ENCODE peak calls at places on chromosomes 11 and 22, in six cellular contexts. One of them, this sample, is unnamed.

GRCh38 chr22:17063372-17064106 is 21.3 kb upstream of the IL17RA start:
- DNase-seq in bronchial epithelial cell: no peak
- DNase-seq in PC-9: no peak
- DNase-seq in astrocyte of the cerebellum: no peak
- DNase-seq in A549: no peak
- DNase-seq in neural progenitor cell: no peak
- DNase-seq in this sample: no peak

GRCh38 chr11:103091441-103091809 is 535 bp downstream of the DCUN1D5 start:
- DNase-seq in bronchial epithelial cell: peak
- DNase-seq in neural progenitor cell: peak
- DNase-seq in A549: peak
- DNase-seq in astrocyte of the cerebellum: no peak
- DNase-seq in PC-9: peak
- DNase-seq in this sample: peak

GRCh38 chr11:13030857-13031256 is 21.7 kb downstream of the RASSF10 start:
- DNase-seq in A549: no peak
- DNase-seq in astrocyte of the cerebellum: no peak
- DNase-seq in bronchial epithelial cell: peak
- DNase-seq in PC-9: no peak
- DNase-seq in neural progenitor cell: no peak
- DNase-seq in this sample: no peak

GRCh38 chr11:117840881-117841581 is 16.5 kb upstream of the FXYD2 start:
- DNase-seq in A549: no peak
- DNase-seq in PC-9: no peak
- DNase-seq in neural progenitor cell: no peak
- DNase-seq in astrocyte of the cerebellum: no peak
- DNase-seq in bronchial epithelial cell: no peak
- DNase-seq in this sample: peak

GRCh38 chr22:42688241-42688913 is 32.3 kb downstream of the A4GALT start:
- DNase-seq in PC-9: peak
- DNase-seq in astrocyte of the cerebellum: peak
- DNase-seq in neural progenitor cell: peak
- DNase-seq in A549: peak
- DNase-seq in bronchial epithelial cell: peak
- DNase-seq in this sample: no peak

GRCh38 chr22:37431366-37431765 is 4.1 kb upstream of the ELFN2 start:
- DNase-seq in PC-9: peak
- DNase-seq in neural progenitor cell: no peak
- DNase-seq in A549: no peak
- DNase-seq in bronchial epithelial cell: no peak
- DNase-seq in astrocyte of the cerebellum: no peak
- DNase-seq in this sample: no peak

GRCh38 chr11:126061707-126062678 is 673 bp downstream of the CDON start:
- DNase-seq in astrocyte of the cerebellum: no peak
- DNase-seq in PC-9: peak
- DNase-seq in bronchial epithelial cell: peak
- DNase-seq in A549: peak
- DNase-seq in neural progenitor cell: peak
- DNase-seq in this sample: no peak

GRCh38 chr11:97454988-97455387 is 1065.2 kb downstream of the JRKL start:
- DNase-seq in neural progenitor cell: peak
- DNase-seq in bronchial epithelial cell: peak
- DNase-seq in A549: no peak
- DNase-seq in PC-9: no peak
- DNase-seq in astrocyte of the cerebellum: peak
- DNase-seq in this sample: no peak

GRCh38 chr11:44382118-44382517 is 72.2 kb upstream of the ALX4 start:
- DNase-seq in astrocyte of the cerebellum: no peak
- DNase-seq in bronchial epithelial cell: no peak
- DNase-seq in PC-9: no peak
- DNase-seq in A549: no peak
- DNase-seq in neural progenitor cell: no peak
- DNase-seq in this sample: no peak

GRCh38 chr11:7321708-7322448 is 70.2 kb downstream of the SYT9 start:
- DNase-seq in astrocyte of the cerebellum: no peak
- DNase-seq in neural progenitor cell: no peak
- DNase-seq in PC-9: no peak
- DNase-seq in bronchial epithelial cell: no peak
- DNase-seq in A549: no peak
- DNase-seq in this sample: no peak

GRCh38 chr11:119828011-119828410 is 99.0 kb upstream of the NECTIN1 start:
- DNase-seq in PC-9: no peak
- DNase-seq in bronchial epithelial cell: no peak
- DNase-seq in neural progenitor cell: no peak
- DNase-seq in astrocyte of the cerebellum: no peak
- DNase-seq in A549: no peak
- DNase-seq in this sample: no peak

GRCh38 chr11:2929511-2929879 is 275 bp upstream of the PHLDA2 start:
- DNase-seq in bronchial epithelial cell: peak
- DNase-seq in neural progenitor cell: peak
- DNase-seq in astrocyte of the cerebellum: no peak
- DNase-seq in PC-9: peak
- DNase-seq in A549: peak
- DNase-seq in this sample: peak

GRCh38 chr11:118275184-118275583 is 11.1 kb upstream of the MPZL2 start:
- DNase-seq in neural progenitor cell: no peak
- DNase-seq in A549: no peak
- DNase-seq in bronchial epithelial cell: peak
- DNase-seq in PC-9: peak
- DNase-seq in astrocyte of the cerebellum: no peak
- DNase-seq in this sample: no peak

GRCh38 chr11:23944939-23945338 is 551.9 kb upstream of the LUZP2 start:
- DNase-seq in bronchial epithelial cell: no peak
- DNase-seq in PC-9: no peak
- DNase-seq in neural progenitor cell: no peak
- DNase-seq in A549: no peak
- DNase-seq in astrocyte of the cerebellum: no peak
- DNase-seq in this sample: no peak

DNA sequence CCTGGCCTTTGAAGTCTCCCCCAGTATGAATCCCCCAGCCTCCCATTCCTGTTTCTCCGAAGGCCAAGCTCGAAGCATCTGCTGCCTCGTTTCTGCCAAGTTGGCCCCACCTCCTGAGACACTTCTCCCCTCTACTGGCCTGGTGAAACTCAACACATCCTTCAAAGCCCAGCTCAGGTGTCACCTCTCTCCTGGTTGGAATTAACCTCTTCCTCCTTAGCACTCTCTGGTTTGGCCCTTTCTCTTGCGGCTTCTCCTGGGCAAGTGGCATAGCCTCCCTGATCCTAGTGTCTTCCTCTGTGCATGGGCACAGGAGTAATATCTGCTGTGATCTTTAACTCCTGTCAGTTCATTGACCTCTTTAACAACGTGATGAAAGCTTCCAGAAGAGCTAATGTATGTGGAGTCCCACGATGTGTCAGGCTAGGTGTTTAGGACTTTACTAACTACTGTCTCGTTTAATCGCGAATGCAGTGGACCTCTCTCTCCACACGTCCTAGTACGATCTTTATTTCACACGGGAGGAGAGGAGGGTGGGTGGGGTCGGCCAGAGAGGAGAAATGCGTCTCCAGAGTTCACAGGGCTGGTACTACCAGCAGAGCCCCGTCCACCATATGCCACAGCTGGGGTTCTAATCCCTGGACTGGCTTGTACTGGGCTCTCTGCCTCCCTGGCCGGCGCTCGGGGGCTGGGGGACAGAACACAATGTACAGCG is 824 bp upstream of the PTPRJ start:
- DNase-seq in astrocyte of the cerebellum: no peak
- DNase-seq in bronchial epithelial cell: no peak
- DNase-seq in PC-9: peak
- DNase-seq in A549: peak
- DNase-seq in neural progenitor cell: no peak
- DNase-seq in this sample: no peak
- TF ChIP-seq CTCF in astrocyte of the cerebellum: no peak
- TF ChIP-seq CTCF in bronchial epithelial cell: no peak
- TF ChIP-seq CTCF in PC-9: no peak
- TF ChIP-seq CTCF in A549: no peak
- TF ChIP-seq CTCF in neural progenitor cell: no peak
- TF ChIP-seq CTCF in this sample: no peak

GRCh38 chr11:68889948-68890446 is 13.6 kb downstream of the MRPL21 start:
- DNase-seq in bronchial epithelial cell: no peak
- DNase-seq in PC-9: no peak
- DNase-seq in neural progenitor cell: peak
- DNase-seq in A549: peak
- DNase-seq in astrocyte of the cerebellum: peak
- DNase-seq in this sample: no peak
- TF ChIP-seq CTCF in bronchial epithelial cell: peak
- TF ChIP-seq CTCF in PC-9: no peak
- TF ChIP-seq CTCF in neural progenitor cell: peak
- TF ChIP-seq CTCF in A549: peak
- TF ChIP-seq CTCF in astrocyte of the cerebellum: peak
- TF ChIP-seq CTCF in this sample: no peak

DNA sequence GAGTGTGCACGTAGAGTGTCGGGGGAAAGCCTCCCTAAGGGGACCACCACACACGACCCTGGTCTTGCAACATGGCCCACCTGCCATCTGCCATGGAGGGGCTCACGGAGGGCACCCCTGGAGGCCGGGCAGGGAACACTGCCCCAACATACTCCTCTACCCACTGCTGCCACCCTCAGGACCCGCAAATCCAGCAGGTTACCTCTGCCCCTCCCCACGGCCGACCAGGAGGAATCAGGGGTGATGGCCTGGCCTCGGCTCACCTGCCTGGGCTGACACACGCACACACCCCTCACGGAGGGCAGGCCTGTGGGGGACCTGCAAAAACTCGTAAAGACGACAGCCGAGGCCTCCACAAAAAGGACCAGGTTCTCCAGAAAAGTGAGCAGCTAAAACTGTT is 30.2 kb downstream of the CHID1 start:
- DNase-seq in PC-9: no peak
- DNase-seq in A549: no peak
- DNase-seq in astrocyte of the cerebellum: no peak
- DNase-seq in bronchial epithelial cell: no peak
- DNase-seq in neural progenitor cell: no peak
- DNase-seq in this sample: no peak
- TF ChIP-seq CTCF in PC-9: no peak
- TF ChIP-seq CTCF in A549: no peak
- TF ChIP-seq CTCF in astrocyte of the cerebellum: no peak
- TF ChIP-seq CTCF in bronchial epithelial cell: no peak
- TF ChIP-seq CTCF in neural progenitor cell: no peak
- TF ChIP-seq CTCF in this sample: no peak

GRCh38 chr11:128467610-128468041 is 119.7 kb downstream of the ETS1 start:
- DNase-seq in neural progenitor cell: no peak
- DNase-seq in PC-9: peak
- DNase-seq in astrocyte of the cerebellum: peak
- DNase-seq in bronchial epithelial cell: peak
- DNase-seq in A549: peak
- DNase-seq in this sample: no peak
- TF ChIP-seq CTCF in neural progenitor cell: no peak
- TF ChIP-seq CTCF in PC-9: no peak
- TF ChIP-seq CTCF in astrocyte of the cerebellum: no peak
- TF ChIP-seq CTCF in bronchial epithelial cell: peak
- TF ChIP-seq CTCF in A549: no peak
- TF ChIP-seq CTCF in this sample: no peak

DNA sequence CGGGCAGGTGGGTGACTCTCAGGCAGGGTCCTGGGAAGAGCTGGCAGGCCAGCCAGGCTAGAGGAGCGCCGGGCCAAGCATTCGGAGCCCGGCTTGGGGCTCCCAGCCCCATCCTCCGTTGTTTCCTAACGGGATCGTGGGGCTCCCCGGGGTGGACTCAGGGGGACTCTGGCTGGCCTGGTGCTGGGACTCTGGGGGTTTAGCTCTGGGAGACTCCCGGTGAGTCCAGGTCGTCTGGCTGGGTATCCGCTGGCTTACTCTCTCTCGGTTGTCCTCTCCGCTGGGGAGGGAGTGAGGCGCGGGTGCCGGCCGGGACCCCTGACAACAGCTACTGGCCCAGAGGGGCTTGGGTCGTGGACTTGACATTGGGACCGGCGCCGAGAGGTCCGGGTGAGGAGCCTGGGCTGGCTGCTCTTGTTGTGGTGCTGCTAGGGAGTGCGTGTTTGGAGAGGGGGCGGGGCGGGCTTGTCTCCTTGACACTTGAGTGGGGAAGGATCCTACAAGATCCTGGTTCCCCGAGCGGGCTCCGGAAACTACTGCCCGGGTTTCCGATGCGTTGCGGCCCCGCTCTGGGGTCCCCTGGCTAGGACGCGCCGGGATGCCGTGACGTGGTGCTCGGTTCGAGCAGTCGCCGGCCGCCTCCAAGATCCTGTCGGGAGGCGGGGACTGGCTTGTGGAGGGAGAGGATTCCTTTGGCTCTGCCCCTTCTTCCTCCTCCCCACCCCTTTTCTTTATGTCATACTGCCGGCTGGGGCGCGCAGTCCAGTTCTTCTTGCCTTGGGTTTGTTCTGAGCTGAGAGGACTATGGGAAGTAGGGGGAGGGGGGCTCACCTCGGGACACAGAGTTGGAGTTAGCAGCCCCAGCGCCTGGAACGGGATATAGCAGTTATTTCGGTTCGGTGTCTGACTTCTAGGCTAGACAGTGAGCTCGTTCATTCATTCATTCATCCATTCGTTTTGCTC is 585 bp downstream of the EMSY start:
- DNase-seq in astrocyte of the cerebellum: peak
- DNase-seq in bronchial epithelial cell: peak
- DNase-seq in PC-9: peak
- DNase-seq in A549: peak
- DNase-seq in neural progenitor cell: peak
- DNase-seq in this sample: peak
- TF ChIP-seq CTCF in astrocyte of the cerebellum: no peak
- TF ChIP-seq CTCF in bronchial epithelial cell: peak
- TF ChIP-seq CTCF in PC-9: no peak
- TF ChIP-seq CTCF in A549: no peak
- TF ChIP-seq CTCF in neural progenitor cell: peak
- TF ChIP-seq CTCF in this sample: no peak

GRCh38 chr11:27120211-27120610 is 79.6 kb downstream of the BBOX1 start:
- DNase-seq in PC-9: no peak
- DNase-seq in A549: no peak
- DNase-seq in astrocyte of the cerebellum: no peak
- DNase-seq in neural progenitor cell: no peak
- DNase-seq in bronchial epithelial cell: peak
- DNase-seq in this sample: no peak

GRCh38 chr11:27119396-27119795 is 78.8 kb downstream of the BBOX1 start:
- DNase-seq in bronchial epithelial cell: no peak
- DNase-seq in astrocyte of the cerebellum: no peak
- DNase-seq in PC-9: no peak
- DNase-seq in A549: no peak
- DNase-seq in neural progenitor cell: no peak
- DNase-seq in this sample: no peak

GRCh38 chr11:27124514-27125264 is 84.1 kb downstream of the BBOX1 start:
- DNase-seq in bronchial epithelial cell: peak
- DNase-seq in neural progenitor cell: no peak
- DNase-seq in astrocyte of the cerebellum: no peak
- DNase-seq in A549: no peak
- DNase-seq in PC-9: no peak
- DNase-seq in this sample: no peak
- TF ChIP-seq CTCF in bronchial epithelial cell: peak
- TF ChIP-seq CTCF in neural progenitor cell: no peak
- TF ChIP-seq CTCF in astrocyte of the cerebellum: no peak
- TF ChIP-seq CTCF in A549: peak
- TF ChIP-seq CTCF in PC-9: no peak
- TF ChIP-seq CTCF in this sample: no peak